ENCODE peak calls at places on chromosomes 16 and 17, in five cellular contexts. E is GM12878, Z is WTC11, W is K562, D is HepG2. L is an unnamed sample.

GRCh38 chr17:19424934-19425868 is 14.2 kb downstream of the RNF112 start:
- DNase-seq in D (no peak), Z (no peak), E (no peak), W (no peak), L (no peak)

GRCh38 chr17:68103148-68103547 is 67.6 kb downstream of the KPNA2 start:
- DNase-seq in E (no peak), Z (no peak), W (no peak), D (no peak), L (no peak)

GRCh38 chr17:73155410-73156165 is 9.2 kb upstream of the SSTR2 start:
- DNase-seq in E (no peak), W (no peak), Z (peak; percentile 26), D (no peak), L (peak; percentile 53)

GRCh38 chr17:67289174-67289876 is 44.3 kb upstream of the HELZ start:
- DNase-seq in E (no peak), Z (no peak), W (no peak), D (no peak), L (no peak)

GRCh38 chr17:48627625-48628510 is 1.7 kb upstream of the HOXB9 start:
- DNase-seq in D (no peak), E (no peak), Z (no peak), W (no peak), L (no peak)

GRCh38 chr17:74259667-74260524 is 14.1 kb upstream of the DNAI2 start:
- DNase-seq in W (no peak), D (no peak), E (no peak), Z (peak; percentile 22), L (peak; percentile 56)

GRCh38 chr16:50702725-50703124 is 9.3 kb downstream of the NOD2 start:
- DNase-seq in E (no peak), Z (no peak), W (no peak), D (no peak), L (no peak)

GRCh38 chr16:54458923-54459322 is 172.3 kb upstream of the IRX3 start:
- DNase-seq in E (no peak), D (no peak), Z (no peak), W (no peak), L (no peak)

GRCh38 chr17:42460371-42460770 is 1.7 kb downstream of the ATP6V0A1 start:
- DNase-seq in E (no peak), W (no peak), D (no peak), Z (no peak), L (no peak)

GRCh38 chr17:59641799-59642484 is 22.2 kb downstream of the CLTC start:
- DNase-seq in Z (no peak), W (no peak), E (peak; percentile 63), D (no peak), L (no peak)

GRCh38 chr16:12188674-12189249 is 212.2 kb downstream of the SNX29 start:
- DNase-seq in W (no peak), E (no peak), D (no peak), Z (no peak), L (no peak)
- TF ChIP-seq ATF2 in W (no peak), E (no peak), D (no peak), Z (no peak), L (no peak)

GRCh38 chr16:66735891-66736290 is 15.5 kb downstream of the DYNC1LI2 start:
- DNase-seq in E (no peak), D (no peak), W (no peak), Z (no peak), L (no peak)
- TF ChIP-seq ATF2 in E (no peak), D (no peak), W (no peak), Z (no peak), L (no peak)

GRCh38 chr16:9970796-9971195 is 211.4 kb downstream of the GRIN2A start:
- DNase-seq in D (no peak), W (no peak), E (no peak), Z (no peak), L (no peak)

GRCh38 chr16:9969580-9969979 is 212.6 kb downstream of the GRIN2A start:
- DNase-seq in E (no peak), W (no peak), D (no peak), Z (no peak), L (no peak)

GRCh38 chr16:9971907-9972306 is 210.3 kb downstream of the GRIN2A start:
- DNase-seq in E (no peak), D (no peak), Z (no peak), W (no peak), L (no peak)

GRCh38 chr16:9965079-9965478 is 217.1 kb downstream of the GRIN2A start:
- DNase-seq in W (no peak), E (no peak), D (no peak), Z (no peak), L (no peak)

DNA sequence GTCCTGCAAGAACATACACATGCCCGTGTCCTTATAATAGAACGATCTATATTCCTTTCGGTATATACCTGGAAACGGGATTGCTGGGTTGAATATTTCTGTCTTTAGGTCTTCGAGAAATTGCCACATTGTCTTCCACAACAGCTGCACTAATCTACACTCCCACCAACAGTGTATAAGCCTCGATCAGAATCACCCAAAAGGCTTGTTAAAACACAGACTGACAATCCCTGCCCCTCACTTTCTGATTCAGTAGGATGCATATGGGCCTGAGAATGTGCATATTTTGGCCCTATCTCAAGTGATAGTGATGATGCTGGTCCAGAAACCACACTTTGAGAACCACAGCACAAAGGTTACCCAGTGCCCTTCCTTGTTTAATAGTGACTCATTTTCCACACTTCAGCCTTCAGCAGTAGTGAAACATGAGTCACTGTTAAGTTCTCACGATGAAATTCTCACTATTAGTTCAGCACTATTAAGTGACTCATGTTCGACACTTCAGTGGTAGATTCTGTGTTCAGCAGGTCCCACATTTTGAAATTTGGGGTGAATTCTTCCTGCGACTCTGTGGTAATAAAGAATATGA is 215.6 kb downstream of the GRIN2A start:
- DNase-seq in W (no peak), D (peak; percentile 21), Z (no peak), E (peak; percentile 86), L (no peak)
- TF ChIP-seq ATF2 in W (no peak), D (no peak), Z (no peak), E (peak; percentile 85), L (no peak)

DNA sequence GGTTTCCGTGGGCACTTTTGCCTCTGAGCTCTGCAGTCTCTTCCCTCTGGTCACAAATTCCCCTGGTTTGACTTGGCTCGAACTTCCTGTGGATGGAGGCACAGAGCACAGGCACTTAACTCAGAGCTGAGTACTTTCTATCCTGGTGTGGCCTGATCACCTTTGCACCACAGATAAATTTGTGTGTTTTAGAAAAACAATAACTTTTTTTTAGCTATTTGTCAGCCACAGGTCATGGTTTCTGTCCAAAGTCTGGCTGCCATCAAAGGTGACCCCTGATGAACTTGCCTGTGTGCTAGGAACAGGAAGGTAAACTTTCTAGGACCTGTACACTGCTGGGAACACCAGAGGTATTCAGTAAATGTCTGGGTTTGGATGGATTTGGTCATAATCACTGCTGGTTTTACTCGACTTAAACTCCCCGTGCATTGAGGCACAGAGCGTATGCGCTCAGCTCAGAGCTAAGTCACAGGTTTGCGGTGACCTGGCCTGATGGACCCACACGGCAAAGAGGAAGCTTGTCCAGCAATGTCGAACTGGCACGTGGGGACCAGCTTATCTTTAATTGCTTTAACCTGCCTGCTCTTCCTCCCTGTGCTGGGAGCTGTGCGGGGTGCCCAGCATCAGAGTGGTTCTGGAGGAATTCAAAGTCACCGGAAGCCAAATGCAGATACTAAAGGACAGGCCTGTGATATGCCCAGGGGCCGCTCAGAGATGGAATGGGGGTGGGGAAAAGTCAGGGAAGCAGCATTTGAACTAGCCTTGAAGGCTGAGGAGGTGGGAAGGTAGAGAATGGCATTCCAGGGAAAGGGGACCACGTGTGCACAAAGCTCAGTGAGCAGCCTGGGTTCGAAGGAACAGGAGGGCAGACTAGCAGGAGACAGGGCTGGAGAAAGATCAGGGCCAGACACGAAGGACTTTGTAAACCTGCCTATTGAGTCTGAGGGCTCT is 12.9 kb downstream of the SLC13A5 start:
- DNase-seq in Z (no peak), E (no peak), W (no peak), D (peak; percentile 98), L (no peak)
- TF ChIP-seq ATF2 in Z (no peak), E (no peak), W (no peak), D (peak; percentile 83), L (no peak)

DNA sequence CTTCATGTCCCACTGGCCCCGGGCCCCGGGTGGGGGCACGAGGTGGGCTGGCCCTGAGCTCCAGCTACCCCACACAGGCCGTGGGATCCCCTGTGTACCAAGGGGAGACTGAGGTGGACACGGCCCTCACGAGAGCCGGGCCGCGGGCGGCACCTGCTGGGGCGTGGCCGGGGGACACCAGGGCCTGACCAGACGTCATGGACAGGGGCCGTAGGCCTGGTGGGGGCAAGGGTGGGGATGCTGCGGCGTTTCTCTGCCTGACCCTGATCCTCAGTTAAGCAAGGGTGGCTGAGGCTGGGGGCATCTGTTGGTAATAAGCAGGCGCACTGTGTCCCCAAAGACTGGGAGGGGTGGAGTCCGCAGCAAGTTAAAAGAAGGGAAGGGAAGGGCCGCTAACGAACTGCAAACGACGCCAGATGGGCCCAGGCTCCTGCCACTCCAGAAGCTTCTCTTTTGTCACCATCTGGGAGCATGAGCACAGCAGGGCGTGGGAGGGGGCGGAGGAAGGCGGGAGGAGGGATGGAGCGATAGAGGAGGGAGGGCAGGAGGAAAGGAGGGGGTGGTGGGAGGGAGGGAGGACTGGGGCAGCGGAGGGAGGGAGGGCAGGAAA is 22.4 kb upstream of the PABPN1L start:
- DNase-seq in D (no peak), Z (no peak), E (no peak), W (peak; percentile 35), L (no peak)
- TF ChIP-seq ATF2 in D (no peak), Z (no peak), E (no peak), W (no peak), L (no peak)

GRCh38 chr16:30893744-30894539 is at the start of gene BCL7C:
- DNase-seq in Z (peak; percentile 92), E (no peak), D (peak; percentile 90), W (peak; percentile 91), L (no peak)

GRCh38 chr16:30895592-30896202 is 717 bp upstream of the CTF1 start:
- DNase-seq in Z (no peak), E (no peak), D (no peak), W (peak; percentile 44), L (no peak)

GRCh38 chr16:30896890-30897730 is 696 bp downstream of the CTF1 start:
- DNase-seq in W (peak; percentile 78), Z (peak; percentile 94), D (peak; percentile 87), E (no peak), L (peak; percentile 86)

GRCh38 chr16:30894540-30895368 is 877 bp upstream of the BCL7C start:
- DNase-seq in W (no peak), D (no peak), E (no peak), Z (no peak), L (no peak)

GRCh38 chr16:30896203-30896889 is at the start of gene CTF1:
- DNase-seq in D (peak; percentile 39), Z (peak; percentile 77), E (no peak), W (peak; percentile 82), L (no peak)
- TF ChIP-seq ATF2 in D (no peak), Z (no peak), E (no peak), W (no peak), L (no peak)

DNA sequence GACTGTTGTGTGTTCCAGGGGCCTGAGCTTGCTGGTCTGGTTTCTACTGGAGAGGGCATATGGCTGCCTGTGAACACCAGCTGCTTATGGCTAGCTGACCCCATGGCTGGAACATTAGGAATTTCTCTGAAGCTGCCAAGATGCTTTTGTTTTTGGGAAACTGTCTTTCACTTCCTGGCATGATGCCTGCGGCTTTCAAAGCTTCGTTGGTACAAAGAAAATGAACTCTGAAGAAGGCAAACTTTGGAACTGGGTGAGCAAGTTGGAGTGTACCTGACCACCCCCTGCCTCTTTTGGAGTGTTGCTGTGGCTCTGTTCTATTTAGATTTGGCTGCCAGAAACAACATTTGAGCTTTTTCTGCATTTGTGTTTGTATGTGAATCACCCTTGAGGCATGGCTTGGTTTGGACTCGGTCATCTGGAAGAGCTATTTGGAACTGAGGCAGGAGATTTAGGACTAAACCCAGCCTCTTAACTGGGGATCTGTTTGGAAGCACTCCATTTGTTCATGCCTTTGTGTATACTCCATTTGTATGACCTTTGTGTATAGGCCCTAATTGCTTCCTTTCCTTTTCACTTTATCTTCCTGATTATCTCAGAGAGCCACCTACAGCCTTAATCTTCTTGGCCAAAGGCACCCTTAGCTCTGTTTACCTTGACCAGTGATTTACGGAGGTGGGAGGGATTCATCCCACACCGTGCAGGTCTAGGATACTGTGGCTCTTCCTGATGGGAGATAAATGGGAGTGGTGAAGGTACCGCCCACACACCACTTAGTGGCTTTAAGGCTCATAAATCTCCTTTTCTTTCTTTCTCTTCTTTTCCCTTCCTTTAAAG is 7.2 kb upstream of the CPHXL start:
- DNase-seq in E (no peak), W (no peak), D (no peak), Z (no peak), L (no peak)
- TF ChIP-seq ATF2 in E (no peak), W (no peak), D (no peak), Z (no peak), L (no peak)